ENCODE peak calls at places on chromosomes 6 and 20, in four cellular contexts. One of them, this sample, is unnamed.

GRCh38 chr6:80348263-80348662 is 241.8 kb downstream of the BCKDHB start:
- DNase-seq in CD8-positive, alpha-beta memory T cell: no peak
- DNase-seq in hippocampal formation: no peak
- DNase-seq in fibroblast of pulmonary artery: no peak
- DNase-seq in this sample: no peak

GRCh38 chr20:22449115-22449973 is 135.0 kb downstream of the FOXA2 start:
- DNase-seq in fibroblast of pulmonary artery: no peak
- DNase-seq in CD8-positive, alpha-beta memory T cell: no peak
- DNase-seq in hippocampal formation: no peak
- DNase-seq in this sample: no peak

GRCh38 chr20:4946585-4947378 is 54.5 kb downstream of the SLC23A2 start:
- DNase-seq in hippocampal formation: no peak
- DNase-seq in fibroblast of pulmonary artery: no peak
- DNase-seq in CD8-positive, alpha-beta memory T cell: no peak
- DNase-seq in this sample: no peak

GRCh38 chr20:57501461-57502330 is 23.2 kb downstream of the CTCFL start:
- DNase-seq in CD8-positive, alpha-beta memory T cell: no peak
- DNase-seq in hippocampal formation: no peak
- DNase-seq in fibroblast of pulmonary artery: no peak
- DNase-seq in this sample: peak

GRCh38 chr20:2059411-2059810 is 42.2 kb upstream of the STK35 start:
- DNase-seq in fibroblast of pulmonary artery: no peak
- DNase-seq in hippocampal formation: no peak
- DNase-seq in CD8-positive, alpha-beta memory T cell: no peak
- DNase-seq in this sample: no peak

GRCh38 chr6:83853178-83853967 is at the start of gene RIPPLY2:
- DNase-seq in CD8-positive, alpha-beta memory T cell: no peak
- DNase-seq in hippocampal formation: peak
- DNase-seq in fibroblast of pulmonary artery: peak
- DNase-seq in this sample: no peak

GRCh38 chr6:6884193-6884627 is 223.6 kb upstream of the RREB1 start:
- DNase-seq in fibroblast of pulmonary artery: peak
- DNase-seq in CD8-positive, alpha-beta memory T cell: no peak
- DNase-seq in hippocampal formation: no peak
- DNase-seq in this sample: peak

GRCh38 chr6:57040011-57040410 is 6.5 kb upstream of the KIAA1586 start:
- DNase-seq in fibroblast of pulmonary artery: no peak
- DNase-seq in hippocampal formation: no peak
- DNase-seq in CD8-positive, alpha-beta memory T cell: no peak
- DNase-seq in this sample: peak

GRCh38 chr6:75755704-75756103 is 6.7 kb downstream of the MYO6 start:
- DNase-seq in fibroblast of pulmonary artery: peak
- DNase-seq in hippocampal formation: no peak
- DNase-seq in CD8-positive, alpha-beta memory T cell: no peak
- DNase-seq in this sample: no peak

GRCh38 chr20:40571625-40572024 is 117.4 kb downstream of the MAFB start:
- DNase-seq in hippocampal formation: peak
- DNase-seq in CD8-positive, alpha-beta memory T cell: no peak
- DNase-seq in fibroblast of pulmonary artery: no peak
- DNase-seq in this sample: no peak

GRCh38 chr6:88677356-88677755 is 286.1 kb downstream of the RNGTT start:
- DNase-seq in hippocampal formation: no peak
- DNase-seq in CD8-positive, alpha-beta memory T cell: no peak
- DNase-seq in fibroblast of pulmonary artery: no peak
- DNase-seq in this sample: no peak

GRCh38 chr6:104639671-104640070 is 220.0 kb downstream of the HACE1 start:
- DNase-seq in hippocampal formation: no peak
- DNase-seq in CD8-positive, alpha-beta memory T cell: no peak
- DNase-seq in fibroblast of pulmonary artery: peak
- DNase-seq in this sample: no peak

GRCh38 chr20:37702643-37703337 is 9.0 kb downstream of the CTNNBL1 start:
- DNase-seq in CD8-positive, alpha-beta memory T cell: no peak
- DNase-seq in hippocampal formation: no peak
- DNase-seq in fibroblast of pulmonary artery: no peak
- DNase-seq in this sample: no peak

GRCh38 chr6:165920896-165921671 is 246.6 kb downstream of the TBXT start:
- DNase-seq in hippocampal formation: no peak
- DNase-seq in CD8-positive, alpha-beta memory T cell: no peak
- DNase-seq in fibroblast of pulmonary artery: peak
- DNase-seq in this sample: peak

GRCh38 chr6:151962246-151962846 is 154.9 kb downstream of the ESR1 start:
- DNase-seq in fibroblast of pulmonary artery: peak
- DNase-seq in CD8-positive, alpha-beta memory T cell: no peak
- DNase-seq in hippocampal formation: no peak
- DNase-seq in this sample: peak

GRCh38 chr6:42704251-42704936 is 18.0 kb downstream of the PRPH2 start:
- DNase-seq in fibroblast of pulmonary artery: no peak
- DNase-seq in CD8-positive, alpha-beta memory T cell: no peak
- DNase-seq in hippocampal formation: no peak
- DNase-seq in this sample: no peak

GRCh38 chr20:10985536-10985935 is 311.7 kb upstream of the JAG1 start:
- DNase-seq in fibroblast of pulmonary artery: peak
- DNase-seq in CD8-positive, alpha-beta memory T cell: no peak
- DNase-seq in hippocampal formation: no peak
- DNase-seq in this sample: peak

GRCh38 chr6:122126894-122127293 is 272.6 kb upstream of the HSF2 start:
- DNase-seq in CD8-positive, alpha-beta memory T cell: no peak
- DNase-seq in hippocampal formation: no peak
- DNase-seq in fibroblast of pulmonary artery: no peak
- DNase-seq in this sample: no peak

GRCh38 chr20:58544301-58544700 is 29.1 kb upstream of the APCDD1L start:
- DNase-seq in fibroblast of pulmonary artery: no peak
- DNase-seq in CD8-positive, alpha-beta memory T cell: no peak
- DNase-seq in hippocampal formation: no peak
- DNase-seq in this sample: no peak

GRCh38 chr6:5175195-5175594 is 85.6 kb downstream of the LYRM4 start:
- DNase-seq in hippocampal formation: no peak
- DNase-seq in CD8-positive, alpha-beta memory T cell: no peak
- DNase-seq in fibroblast of pulmonary artery: no peak
- DNase-seq in this sample: no peak

GRCh38 chr6:37433657-37434271 is 743 bp downstream of the CMTR1 start:
- DNase-seq in CD8-positive, alpha-beta memory T cell: peak
- DNase-seq in fibroblast of pulmonary artery: peak
- DNase-seq in hippocampal formation: no peak
- DNase-seq in this sample: peak

GRCh38 chr6:29568021-29568420 is 8.5 kb upstream of the UBD start:
- DNase-seq in fibroblast of pulmonary artery: no peak
- DNase-seq in hippocampal formation: no peak
- DNase-seq in CD8-positive, alpha-beta memory T cell: no peak
- DNase-seq in this sample: no peak

GRCh38 chr6:71879016-71879415 is 7.3 kb upstream of the RIMS1 start:
- DNase-seq in CD8-positive, alpha-beta memory T cell: no peak
- DNase-seq in hippocampal formation: no peak
- DNase-seq in fibroblast of pulmonary artery: no peak
- DNase-seq in this sample: no peak

GRCh38 chr20:31654534-31654933 is 16.8 kb downstream of the COX4I2 start:
- DNase-seq in CD8-positive, alpha-beta memory T cell: no peak
- DNase-seq in hippocampal formation: no peak
- DNase-seq in fibroblast of pulmonary artery: no peak
- DNase-seq in this sample: no peak

GRCh38 chr6:32763417-32763816 is at the start of gene HLA-DQB2:
- DNase-seq in fibroblast of pulmonary artery: peak
- DNase-seq in hippocampal formation: no peak
- DNase-seq in CD8-positive, alpha-beta memory T cell: no peak
- DNase-seq in this sample: no peak

GRCh38 chr20:24097051-24097450 is 108.5 kb upstream of the GGTLC1 start:
- DNase-seq in fibroblast of pulmonary artery: peak
- DNase-seq in hippocampal formation: no peak
- DNase-seq in CD8-positive, alpha-beta memory T cell: no peak
- DNase-seq in this sample: no peak

GRCh38 chr6:4879724-4880372 is 103.6 kb downstream of the CDYL start:
- DNase-seq in fibroblast of pulmonary artery: no peak
- DNase-seq in hippocampal formation: no peak
- DNase-seq in CD8-positive, alpha-beta memory T cell: no peak
- DNase-seq in this sample: no peak

GRCh38 chr6:157288575-157288974 is 34.7 kb downstream of the TMEM242 start:
- DNase-seq in CD8-positive, alpha-beta memory T cell: no peak
- DNase-seq in fibroblast of pulmonary artery: no peak
- DNase-seq in hippocampal formation: no peak
- DNase-seq in this sample: no peak

GRCh38 chr6:142297996-142298753 is 3.6 kb upstream of the ADGRG6 start:
- DNase-seq in fibroblast of pulmonary artery: peak
- DNase-seq in hippocampal formation: no peak
- DNase-seq in CD8-positive, alpha-beta memory T cell: no peak
- DNase-seq in this sample: peak

GRCh38 chr6:91659881-91660280 is 1073.0 kb upstream of the MAP3K7 start:
- DNase-seq in fibroblast of pulmonary artery: no peak
- DNase-seq in CD8-positive, alpha-beta memory T cell: no peak
- DNase-seq in hippocampal formation: no peak
- DNase-seq in this sample: no peak

GRCh38 chr6:121222656-121223055 is 111.6 kb downstream of the TBC1D32 start:
- DNase-seq in hippocampal formation: peak
- DNase-seq in CD8-positive, alpha-beta memory T cell: no peak
- DNase-seq in fibroblast of pulmonary artery: peak
- DNase-seq in this sample: peak

GRCh38 chr6:149964243-149965190 is 774 bp downstream of the ULBP1 start:
- DNase-seq in hippocampal formation: no peak
- DNase-seq in CD8-positive, alpha-beta memory T cell: no peak
- DNase-seq in fibroblast of pulmonary artery: peak
- DNase-seq in this sample: no peak

GRCh38 chr6:133705731-133706130 is 183.2 kb upstream of the TCF21 start:
- DNase-seq in CD8-positive, alpha-beta memory T cell: no peak
- DNase-seq in hippocampal formation: no peak
- DNase-seq in fibroblast of pulmonary artery: peak
- DNase-seq in this sample: no peak

GRCh38 chr6:49888742-49889431 is 22.6 kb upstream of the CRISP1 start:
- DNase-seq in CD8-positive, alpha-beta memory T cell: no peak
- DNase-seq in hippocampal formation: no peak
- DNase-seq in fibroblast of pulmonary artery: no peak
- DNase-seq in this sample: peak

GRCh38 chr20:62860924-62861691 is 514 bp downstream of the TCFL5 start:
- DNase-seq in hippocampal formation: no peak
- DNase-seq in CD8-positive, alpha-beta memory T cell: peak
- DNase-seq in fibroblast of pulmonary artery: no peak
- DNase-seq in this sample: no peak

GRCh38 chr6:41222513-41222912 is 5.6 kb upstream of the TREML4 start:
- DNase-seq in fibroblast of pulmonary artery: no peak
- DNase-seq in CD8-positive, alpha-beta memory T cell: no peak
- DNase-seq in hippocampal formation: no peak
- DNase-seq in this sample: no peak

GRCh38 chr6:89797317-89797716 is 22.3 kb downstream of the MDN1 start:
- DNase-seq in hippocampal formation: no peak
- DNase-seq in fibroblast of pulmonary artery: peak
- DNase-seq in CD8-positive, alpha-beta memory T cell: no peak
- DNase-seq in this sample: peak